ENCODE peak calls at places on chromosome 15, in six cellular contexts. M, N, A, H, E and F are unnamed samples.

GRCh38 chr15:80587816-80588456 is 107.2 kb upstream of the ABHD17C start:
- DNase-seq in M (no peak), N (no peak), A (no peak), H (peak), E (no peak), F (no peak)

GRCh38 chr15:91908401-91908800 is 54.9 kb downstream of the SLCO3A1 start:
- DNase-seq in M (no peak), N (no peak), A (no peak), H (peak), E (peak), F (peak)

GRCh38 chr15:24766511-24767133 is 91.0 kb downstream of the NPAP1 start:
- DNase-seq in M (no peak), N (no peak), A (no peak), H (no peak), E (no peak), F (no peak)

GRCh38 chr15:27059610-27060202 is 88.7 kb downstream of the GABRG3 start:
- DNase-seq in M (no peak), N (no peak), A (no peak), H (peak), E (no peak), F (no peak)

GRCh38 chr15:52010633-52011595 is 8.1 kb upstream of the MAPK6 start:
- DNase-seq in M (no peak), N (no peak), A (no peak), H (peak), E (peak), F (peak)

GRCh38 chr15:82950746-82951370 is 1.7 kb downstream of the HOMER2 start:
- DNase-seq in M (no peak), N (no peak), A (no peak), H (no peak), E (no peak), F (no peak)

GRCh38 chr15:47846911-47847310 is 129.6 kb downstream of the SEMA6D start:
- DNase-seq in M (no peak), N (no peak), A (no peak), H (no peak), E (no peak), F (no peak)

GRCh38 chr15:83595191-83595590 is 58.7 kb upstream of the ADAMTSL3 start:
- DNase-seq in M (no peak), N (no peak), A (no peak), H (peak), E (no peak), F (no peak)

GRCh38 chr15:97995192-97995591 is 34.7 kb downstream of the ARRDC4 start:
- DNase-seq in M (no peak), N (no peak), A (no peak), H (peak), E (no peak), F (no peak)

GRCh38 chr15:82958638-82959037 is 6.1 kb upstream of the HOMER2 start:
- DNase-seq in M (no peak), N (no peak), A (no peak), H (no peak), E (no peak), F (no peak)

GRCh38 chr15:100869151-100869999 is 10.3 kb upstream of the ALDH1A3 start:
- DNase-seq in M (no peak), N (no peak), A (no peak), H (no peak), E (no peak), F (no peak)

GRCh38 chr15:63010920-63011693 is 31.4 kb upstream of the TPM1 start:
- DNase-seq in M (no peak), N (no peak), A (no peak), H (no peak), E (no peak), F (no peak)

GRCh38 chr15:41512078-41512394 is 1.6 kb downstream of the LTK start:
- DNase-seq in M (peak), N (no peak), A (no peak), H (no peak), E (no peak), F (no peak)

GRCh38 chr15:76433798-76434400 is 97.3 kb downstream of the ISL2 start:
- DNase-seq in M (no peak), N (no peak), A (no peak), H (no peak), E (no peak), F (peak)

GRCh38 chr15:93312891-93313486 is 224.0 kb upstream of the RGMA start:
- DNase-seq in M (no peak), N (no peak), A (no peak), H (no peak), E (no peak), F (no peak)

GRCh38 chr15:34721802-34722795 is 32.7 kb downstream of the GJD2 start:
- DNase-seq in M (no peak), N (peak), A (no peak), H (peak), E (peak), F (peak)

GRCh38 chr15:69712999-69713398 is 260.4 kb downstream of the RPLP1 start:
- DNase-seq in M (no peak), N (no peak), A (no peak), H (no peak), E (no peak), F (no peak)

GRCh38 chr15:50302581-50302980 is 37.1 kb upstream of the HDC start:
- DNase-seq in M (no peak), N (no peak), A (no peak), H (no peak), E (no peak), F (no peak)

GRCh38 chr15:71603379-71603778 is 207.0 kb upstream of the NR2E3 start:
- DNase-seq in M (no peak), N (no peak), A (no peak), H (no peak), E (no peak), F (no peak)

GRCh38 chr15:63189955-63190691 is 717 bp downstream of the RAB8B start:
- DNase-seq in M (no peak), N (no peak), A (no peak), H (peak), E (no peak), F (no peak)

GRCh38 chr15:89839424-89839823 is 24.8 kb upstream of the ANPEP start:
- DNase-seq in M (no peak), N (no peak), A (no peak), H (no peak), E (no peak), F (no peak)

GRCh38 chr15:35737521-35737920 is 191.6 kb upstream of the DPH6 start:
- DNase-seq in M (no peak), N (no peak), A (no peak), H (no peak), E (no peak), F (peak)

GRCh38 chr15:44620081-44620480 is 43.4 kb downstream of the SPG11 start:
- DNase-seq in M (no peak), N (no peak), A (no peak), H (no peak), E (no peak), F (no peak)

GRCh38 chr15:23647421-23648375 is at the start of gene MAGEL2:
- DNase-seq in M (no peak), N (peak), A (peak), H (no peak), E (no peak), F (no peak)

GRCh38 chr15:98658831-98659699 is 10.7 kb downstream of the IGF1R start:
- DNase-seq in M (peak), N (no peak), A (no peak), H (peak), E (peak), F (no peak)

GRCh38 chr15:68631621-68632051 is 52.8 kb downstream of the CORO2B start:
- DNase-seq in M (no peak), N (peak), A (no peak), H (no peak), E (no peak), F (no peak)

GRCh38 chr15:67049351-67050044 is 15.9 kb upstream of the SMAD3 start:
- DNase-seq in M (no peak), N (no peak), A (no peak), H (peak), E (peak), F (peak)

GRCh38 chr15:60396100-60396499 is 1.7 kb downstream of the ANXA2 start:
- DNase-seq in M (no peak), N (no peak), A (no peak), H (peak), E (no peak), F (no peak)